ENCODE peak calls at places on chromosomes 13 and 19, in nine cellular contexts. One of them, this sample, is unnamed.

GRCh38 chr13:80718970-80719369 is 378.0 kb upstream of the SPRY2 start:
- DNase-seq in C1 segment of cervical spinal cord: no peak
- DNase-seq in neural progenitor cell: no peak
- DNase-seq in amniotic stem cell: no peak
- DNase-seq in ascending aorta: no peak
- DNase-seq in activated CD4-positive, alpha-beta T cell treated with anti-CD3 and anti-CD28 coated beads, Interleukin-2, amount 10 ng/mL, durations not matched to agents 7 days and 5 days: no peak
- DNase-seq in Peyer's patch: no peak
- DNase-seq in kidney epithelial cell: no peak
- DNase-seq in amygdala: no peak
- DNase-seq in this sample: no peak

GRCh38 chr19:48926909-48927308 is 6.6 kb upstream of the DHDH start:
- DNase-seq in C1 segment of cervical spinal cord: no peak
- DNase-seq in neural progenitor cell: no peak
- DNase-seq in amniotic stem cell: peak
- DNase-seq in ascending aorta: peak
- DNase-seq in activated CD4-positive, alpha-beta T cell treated with anti-CD3 and anti-CD28 coated beads, Interleukin-2, amount 10 ng/mL, durations not matched to agents 7 days and 5 days: peak
- DNase-seq in Peyer's patch: no peak
- DNase-seq in kidney epithelial cell: peak
- DNase-seq in amygdala: peak
- DNase-seq in this sample: no peak

GRCh38 chr13:106178816-106179215 is 356.6 kb downstream of the EFNB2 start:
- DNase-seq in C1 segment of cervical spinal cord: no peak
- DNase-seq in neural progenitor cell: no peak
- DNase-seq in amniotic stem cell: no peak
- DNase-seq in ascending aorta: no peak
- DNase-seq in activated CD4-positive, alpha-beta T cell treated with anti-CD3 and anti-CD28 coated beads, Interleukin-2, amount 10 ng/mL, durations not matched to agents 7 days and 5 days: no peak
- DNase-seq in Peyer's patch: no peak
- DNase-seq in kidney epithelial cell: no peak
- DNase-seq in amygdala: no peak
- DNase-seq in this sample: no peak

GRCh38 chr19:4694211-4694987 is 24.3 kb upstream of the MYDGF start:
- DNase-seq in C1 segment of cervical spinal cord: peak
- DNase-seq in neural progenitor cell: no peak
- DNase-seq in amniotic stem cell: no peak
- DNase-seq in ascending aorta: no peak
- DNase-seq in activated CD4-positive, alpha-beta T cell treated with anti-CD3 and anti-CD28 coated beads, Interleukin-2, amount 10 ng/mL, durations not matched to agents 7 days and 5 days: no peak
- DNase-seq in Peyer's patch: peak
- DNase-seq in kidney epithelial cell: peak
- DNase-seq in amygdala: no peak
- DNase-seq in this sample: no peak

GRCh38 chr13:29849071-29849541 is 1.3 kb downstream of the UBL3 start:
- DNase-seq in C1 segment of cervical spinal cord: peak
- DNase-seq in neural progenitor cell: peak
- DNase-seq in amniotic stem cell: no peak
- DNase-seq in ascending aorta: no peak
- DNase-seq in activated CD4-positive, alpha-beta T cell treated with anti-CD3 and anti-CD28 coated beads, Interleukin-2, amount 10 ng/mL, durations not matched to agents 7 days and 5 days: peak
- DNase-seq in Peyer's patch: peak
- DNase-seq in kidney epithelial cell: no peak
- DNase-seq in amygdala: peak
- DNase-seq in this sample: no peak

GRCh38 chr13:110265341-110265681 is 41.6 kb downstream of the COL4A1 start:
- DNase-seq in C1 segment of cervical spinal cord: no peak
- DNase-seq in neural progenitor cell: peak
- DNase-seq in amniotic stem cell: no peak
- DNase-seq in ascending aorta: no peak
- DNase-seq in activated CD4-positive, alpha-beta T cell treated with anti-CD3 and anti-CD28 coated beads, Interleukin-2, amount 10 ng/mL, durations not matched to agents 7 days and 5 days: no peak
- DNase-seq in Peyer's patch: peak
- DNase-seq in kidney epithelial cell: no peak
- DNase-seq in amygdala: no peak
- DNase-seq in this sample: no peak

GRCh38 chr19:6700586-6701316 is 19.7 kb downstream of the C3 start:
- DNase-seq in C1 segment of cervical spinal cord: no peak
- DNase-seq in neural progenitor cell: no peak
- DNase-seq in amniotic stem cell: no peak
- DNase-seq in ascending aorta: no peak
- DNase-seq in activated CD4-positive, alpha-beta T cell treated with anti-CD3 and anti-CD28 coated beads, Interleukin-2, amount 10 ng/mL, durations not matched to agents 7 days and 5 days: no peak
- DNase-seq in Peyer's patch: no peak
- DNase-seq in kidney epithelial cell: no peak
- DNase-seq in amygdala: no peak
- DNase-seq in this sample: no peak

GRCh38 chr13:50229935-50230334 is 214.7 kb downstream of the KCNRG start:
- DNase-seq in C1 segment of cervical spinal cord: no peak
- DNase-seq in neural progenitor cell: no peak
- DNase-seq in amniotic stem cell: no peak
- DNase-seq in ascending aorta: no peak
- DNase-seq in activated CD4-positive, alpha-beta T cell treated with anti-CD3 and anti-CD28 coated beads, Interleukin-2, amount 10 ng/mL, durations not matched to agents 7 days and 5 days: no peak
- DNase-seq in Peyer's patch: no peak
- DNase-seq in kidney epithelial cell: no peak
- DNase-seq in amygdala: no peak
- DNase-seq in this sample: no peak

GRCh38 chr13:36146513-36147276 is 15.5 kb upstream of the DCLK1 start:
- DNase-seq in C1 segment of cervical spinal cord: no peak
- DNase-seq in neural progenitor cell: no peak
- DNase-seq in amniotic stem cell: no peak
- DNase-seq in ascending aorta: no peak
- DNase-seq in activated CD4-positive, alpha-beta T cell treated with anti-CD3 and anti-CD28 coated beads, Interleukin-2, amount 10 ng/mL, durations not matched to agents 7 days and 5 days: no peak
- DNase-seq in Peyer's patch: no peak
- DNase-seq in kidney epithelial cell: no peak
- DNase-seq in amygdala: no peak
- DNase-seq in this sample: no peak

GRCh38 chr19:50702870-50703829 is 16.5 kb downstream of the SHANK1 start:
- DNase-seq in C1 segment of cervical spinal cord: no peak
- DNase-seq in neural progenitor cell: no peak
- DNase-seq in amniotic stem cell: no peak
- DNase-seq in ascending aorta: no peak
- DNase-seq in activated CD4-positive, alpha-beta T cell treated with anti-CD3 and anti-CD28 coated beads, Interleukin-2, amount 10 ng/mL, durations not matched to agents 7 days and 5 days: no peak
- DNase-seq in Peyer's patch: no peak
- DNase-seq in kidney epithelial cell: peak
- DNase-seq in amygdala: no peak
- DNase-seq in this sample: no peak

GRCh38 chr19:40947573-40947972 is 43.5 kb upstream of the CYP2B6 start:
- DNase-seq in C1 segment of cervical spinal cord: no peak
- DNase-seq in neural progenitor cell: no peak
- DNase-seq in amniotic stem cell: no peak
- DNase-seq in ascending aorta: no peak
- DNase-seq in activated CD4-positive, alpha-beta T cell treated with anti-CD3 and anti-CD28 coated beads, Interleukin-2, amount 10 ng/mL, durations not matched to agents 7 days and 5 days: no peak
- DNase-seq in Peyer's patch: no peak
- DNase-seq in kidney epithelial cell: no peak
- DNase-seq in amygdala: no peak
- DNase-seq in this sample: no peak

GRCh38 chr19:54256250-54257115 is 590 bp downstream of the LILRB5 start:
- DNase-seq in C1 segment of cervical spinal cord: no peak
- DNase-seq in neural progenitor cell: no peak
- DNase-seq in amniotic stem cell: no peak
- DNase-seq in ascending aorta: no peak
- DNase-seq in activated CD4-positive, alpha-beta T cell treated with anti-CD3 and anti-CD28 coated beads, Interleukin-2, amount 10 ng/mL, durations not matched to agents 7 days and 5 days: no peak
- DNase-seq in Peyer's patch: peak
- DNase-seq in kidney epithelial cell: no peak
- DNase-seq in amygdala: no peak
- DNase-seq in this sample: no peak

GRCh38 chr19:42074513-42075363 is 1.2 kb upstream of the ZNF574 start:
- DNase-seq in C1 segment of cervical spinal cord: no peak
- DNase-seq in neural progenitor cell: no peak
- DNase-seq in amniotic stem cell: no peak
- DNase-seq in ascending aorta: no peak
- DNase-seq in activated CD4-positive, alpha-beta T cell treated with anti-CD3 and anti-CD28 coated beads, Interleukin-2, amount 10 ng/mL, durations not matched to agents 7 days and 5 days: no peak
- DNase-seq in Peyer's patch: peak
- DNase-seq in kidney epithelial cell: no peak
- DNase-seq in amygdala: no peak
- DNase-seq in this sample: no peak

GRCh38 chr13:36417328-36417727 is 15.0 kb upstream of the CCNA1 start:
- DNase-seq in C1 segment of cervical spinal cord: no peak
- DNase-seq in neural progenitor cell: no peak
- DNase-seq in amniotic stem cell: no peak
- DNase-seq in ascending aorta: no peak
- DNase-seq in activated CD4-positive, alpha-beta T cell treated with anti-CD3 and anti-CD28 coated beads, Interleukin-2, amount 10 ng/mL, durations not matched to agents 7 days and 5 days: no peak
- DNase-seq in Peyer's patch: no peak
- DNase-seq in kidney epithelial cell: no peak
- DNase-seq in amygdala: no peak
- DNase-seq in this sample: no peak

GRCh38 chr13:79995334-79995733 is 345.6 kb downstream of the SPRY2 start:
- DNase-seq in C1 segment of cervical spinal cord: no peak
- DNase-seq in neural progenitor cell: no peak
- DNase-seq in amniotic stem cell: peak
- DNase-seq in ascending aorta: no peak
- DNase-seq in activated CD4-positive, alpha-beta T cell treated with anti-CD3 and anti-CD28 coated beads, Interleukin-2, amount 10 ng/mL, durations not matched to agents 7 days and 5 days: no peak
- DNase-seq in Peyer's patch: no peak
- DNase-seq in kidney epithelial cell: peak
- DNase-seq in amygdala: no peak
- DNase-seq in this sample: no peak

GRCh38 chr13:71864981-71865857 is 1.8 kb downstream of the DACH1 start:
- DNase-seq in C1 segment of cervical spinal cord: no peak
- DNase-seq in neural progenitor cell: peak
- DNase-seq in amniotic stem cell: no peak
- DNase-seq in ascending aorta: no peak
- DNase-seq in activated CD4-positive, alpha-beta T cell treated with anti-CD3 and anti-CD28 coated beads, Interleukin-2, amount 10 ng/mL, durations not matched to agents 7 days and 5 days: no peak
- DNase-seq in Peyer's patch: peak
- DNase-seq in kidney epithelial cell: no peak
- DNase-seq in amygdala: no peak
- DNase-seq in this sample: no peak

GRCh38 chr19:47848871-47849473 is 10.1 kb upstream of the TPRX2 start:
- DNase-seq in C1 segment of cervical spinal cord: no peak
- DNase-seq in neural progenitor cell: peak
- DNase-seq in amniotic stem cell: no peak
- DNase-seq in ascending aorta: no peak
- DNase-seq in activated CD4-positive, alpha-beta T cell treated with anti-CD3 and anti-CD28 coated beads, Interleukin-2, amount 10 ng/mL, durations not matched to agents 7 days and 5 days: peak
- DNase-seq in Peyer's patch: no peak
- DNase-seq in kidney epithelial cell: no peak
- DNase-seq in amygdala: no peak
- DNase-seq in this sample: no peak

GRCh38 chr13:67278230-67278629 is 48.1 kb upstream of the PCDH9 start:
- DNase-seq in C1 segment of cervical spinal cord: no peak
- DNase-seq in neural progenitor cell: no peak
- DNase-seq in amniotic stem cell: no peak
- DNase-seq in ascending aorta: no peak
- DNase-seq in activated CD4-positive, alpha-beta T cell treated with anti-CD3 and anti-CD28 coated beads, Interleukin-2, amount 10 ng/mL, durations not matched to agents 7 days and 5 days: no peak
- DNase-seq in Peyer's patch: no peak
- DNase-seq in kidney epithelial cell: no peak
- DNase-seq in amygdala: no peak
- DNase-seq in this sample: no peak

GRCh38 chr13:97125810-97126738 is 96.1 kb upstream of the MBNL2 start:
- DNase-seq in C1 segment of cervical spinal cord: no peak
- DNase-seq in neural progenitor cell: no peak
- DNase-seq in amniotic stem cell: no peak
- DNase-seq in ascending aorta: no peak
- DNase-seq in activated CD4-positive, alpha-beta T cell treated with anti-CD3 and anti-CD28 coated beads, Interleukin-2, amount 10 ng/mL, durations not matched to agents 7 days and 5 days: no peak
- DNase-seq in Peyer's patch: no peak
- DNase-seq in kidney epithelial cell: no peak
- DNase-seq in amygdala: no peak
- DNase-seq in this sample: peak

GRCh38 chr13:41458187-41458938 is 1.0 kb downstream of the RGCC start:
- DNase-seq in C1 segment of cervical spinal cord: peak
- DNase-seq in neural progenitor cell: peak
- DNase-seq in amniotic stem cell: no peak
- DNase-seq in ascending aorta: no peak
- DNase-seq in activated CD4-positive, alpha-beta T cell treated with anti-CD3 and anti-CD28 coated beads, Interleukin-2, amount 10 ng/mL, durations not matched to agents 7 days and 5 days: peak
- DNase-seq in Peyer's patch: peak
- DNase-seq in kidney epithelial cell: no peak
- DNase-seq in amygdala: no peak
- DNase-seq in this sample: no peak

GRCh38 chr19:6801397-6802086 is 29.0 kb downstream of the VAV1 start:
- DNase-seq in C1 segment of cervical spinal cord: no peak
- DNase-seq in neural progenitor cell: no peak
- DNase-seq in amniotic stem cell: no peak
- DNase-seq in ascending aorta: peak
- DNase-seq in activated CD4-positive, alpha-beta T cell treated with anti-CD3 and anti-CD28 coated beads, Interleukin-2, amount 10 ng/mL, durations not matched to agents 7 days and 5 days: peak
- DNase-seq in Peyer's patch: peak
- DNase-seq in kidney epithelial cell: no peak
- DNase-seq in amygdala: no peak
- DNase-seq in this sample: peak

GRCh38 chr19:43798546-43799409 is 3.5 kb downstream of the LYPD5 start:
- DNase-seq in C1 segment of cervical spinal cord: no peak
- DNase-seq in neural progenitor cell: peak
- DNase-seq in amniotic stem cell: no peak
- DNase-seq in ascending aorta: no peak
- DNase-seq in activated CD4-positive, alpha-beta T cell treated with anti-CD3 and anti-CD28 coated beads, Interleukin-2, amount 10 ng/mL, durations not matched to agents 7 days and 5 days: peak
- DNase-seq in Peyer's patch: no peak
- DNase-seq in kidney epithelial cell: no peak
- DNase-seq in amygdala: no peak
- DNase-seq in this sample: no peak

GRCh38 chr13:48304132-48304876 is 753 bp downstream of the RB1 start:
- DNase-seq in C1 segment of cervical spinal cord: no peak
- DNase-seq in neural progenitor cell: peak
- DNase-seq in amniotic stem cell: no peak
- DNase-seq in ascending aorta: no peak
- DNase-seq in activated CD4-positive, alpha-beta T cell treated with anti-CD3 and anti-CD28 coated beads, Interleukin-2, amount 10 ng/mL, durations not matched to agents 7 days and 5 days: peak
- DNase-seq in Peyer's patch: peak
- DNase-seq in kidney epithelial cell: peak
- DNase-seq in amygdala: no peak
- DNase-seq in this sample: peak

GRCh38 chr19:45100202-45100600 is 7.2 kb downstream of the PPP1R37 start:
- DNase-seq in C1 segment of cervical spinal cord: no peak
- DNase-seq in neural progenitor cell: no peak
- DNase-seq in amniotic stem cell: no peak
- DNase-seq in ascending aorta: no peak
- DNase-seq in activated CD4-positive, alpha-beta T cell treated with anti-CD3 and anti-CD28 coated beads, Interleukin-2, amount 10 ng/mL, durations not matched to agents 7 days and 5 days: no peak
- DNase-seq in Peyer's patch: no peak
- DNase-seq in kidney epithelial cell: no peak
- DNase-seq in amygdala: no peak
- DNase-seq in this sample: no peak

GRCh38 chr19:19737559-19738332 is 4.8 kb upstream of the ZNF14 start:
- DNase-seq in C1 segment of cervical spinal cord: no peak
- DNase-seq in neural progenitor cell: no peak
- DNase-seq in amniotic stem cell: no peak
- DNase-seq in ascending aorta: no peak
- DNase-seq in activated CD4-positive, alpha-beta T cell treated with anti-CD3 and anti-CD28 coated beads, Interleukin-2, amount 10 ng/mL, durations not matched to agents 7 days and 5 days: no peak
- DNase-seq in Peyer's patch: no peak
- DNase-seq in kidney epithelial cell: no peak
- DNase-seq in amygdala: no peak
- DNase-seq in this sample: no peak

GRCh38 chr19:3760871-3761361 is 576 bp downstream of the APBA3 start:
- DNase-seq in C1 segment of cervical spinal cord: no peak
- DNase-seq in neural progenitor cell: no peak
- DNase-seq in amniotic stem cell: no peak
- DNase-seq in ascending aorta: no peak
- DNase-seq in activated CD4-positive, alpha-beta T cell treated with anti-CD3 and anti-CD28 coated beads, Interleukin-2, amount 10 ng/mL, durations not matched to agents 7 days and 5 days: peak
- DNase-seq in Peyer's patch: no peak
- DNase-seq in kidney epithelial cell: no peak
- DNase-seq in amygdala: no peak
- DNase-seq in this sample: no peak

GRCh38 chr13:104011505-104012270 is 945.5 kb upstream of the SLC10A2 start:
- DNase-seq in C1 segment of cervical spinal cord: no peak
- DNase-seq in neural progenitor cell: peak
- DNase-seq in amniotic stem cell: no peak
- DNase-seq in ascending aorta: no peak
- DNase-seq in activated CD4-positive, alpha-beta T cell treated with anti-CD3 and anti-CD28 coated beads, Interleukin-2, amount 10 ng/mL, durations not matched to agents 7 days and 5 days: no peak
- DNase-seq in Peyer's patch: no peak
- DNase-seq in kidney epithelial cell: no peak
- DNase-seq in amygdala: no peak
- DNase-seq in this sample: no peak

GRCh38 chr13:85009447-85009846 is 789.8 kb downstream of the SLITRK6 start:
- DNase-seq in C1 segment of cervical spinal cord: no peak
- DNase-seq in neural progenitor cell: no peak
- DNase-seq in amniotic stem cell: no peak
- DNase-seq in ascending aorta: no peak
- DNase-seq in activated CD4-positive, alpha-beta T cell treated with anti-CD3 and anti-CD28 coated beads, Interleukin-2, amount 10 ng/mL, durations not matched to agents 7 days and 5 days: no peak
- DNase-seq in Peyer's patch: no peak
- DNase-seq in kidney epithelial cell: no peak
- DNase-seq in amygdala: no peak
- DNase-seq in this sample: no peak

This sample was measured in GM18507.